ENCODE peak calls at places on chromosomes 2 and 18, in ten cellular contexts. L is uterus, E is Peyer's patch, X is breast epithelium, G is heart left ventricle, V is spleen, S is IMR-90, H is K562, R is stomach, K is right lobe of liver. Z is an unnamed sample. For H3K27me3, the result is how much of the 10 kb centered on the place peaks cover.

GRCh38 chr2:20125616-20126015 is 74.2 kb upstream of the LAPTM4A start:
- DNase-seq in H (no peak), X (no peak), L (no peak), S (no peak), R (no peak), E (no peak), V (peak), K (no peak), G (no peak), Z (no peak)

GRCh38 chr18:47254341-47254939 is 3.0 kb upstream of the SKOR2 start:
- DNase-seq in E (no peak), X (no peak), R (no peak), L (no peak), H (peak), S (peak), V (no peak), G (no peak), K (no peak), Z (peak)

GRCh38 chr2:187188783-187189631 is 259.0 kb downstream of the CALCRL start:
- DNase-seq in G (no peak), H (no peak), S (no peak), X (no peak), E (no peak), R (no peak), V (no peak), L (no peak), K (no peak), Z (no peak)

GRCh38 chr2:237156131-237156856 is 70.6 kb downstream of the COPS8 start:
- DNase-seq in L (peak), E (no peak), H (no peak), V (peak), R (no peak), X (no peak), G (peak), K (no peak), S (peak), Z (no peak)

GRCh38 chr2:8154936-8155335 is 526.9 kb upstream of the ID2 start:
- DNase-seq in S (peak), V (no peak), E (no peak), X (no peak), G (no peak), H (no peak), R (no peak), K (no peak), L (no peak), Z (no peak)

GRCh38 chr18:79624356-79624961 is 55.1 kb upstream of the CTDP1 start:
- DNase-seq in E (no peak), H (no peak), R (no peak), K (no peak), X (no peak), G (peak), V (peak), L (peak), S (no peak), Z (no peak)

GRCh38 chr2:137952586-137953129 is 11.6 kb upstream of the HNMT start:
- DNase-seq in L (no peak), K (no peak), X (no peak), E (no peak), R (no peak), H (no peak), G (no peak), V (no peak), S (peak), Z (no peak)

GRCh38 chr18:60740313-60740712 is 367.7 kb upstream of the MC4R start:
- DNase-seq in K (no peak), S (no peak), E (no peak), G (no peak), X (no peak), R (no peak), V (no peak), H (no peak), L (no peak), Z (no peak)

GRCh38 chr2:196174424-196174823 is 3.0 kb upstream of the STK17B start:
- DNase-seq in R (no peak), K (no peak), V (no peak), X (no peak), S (no peak), L (no peak), G (no peak), E (no peak), H (no peak), Z (no peak)

GRCh38 chr2:218226903-218227302 is 9.9 kb downstream of the ARPC2 start:
- DNase-seq in G (no peak), H (no peak), S (no peak), R (no peak), L (no peak), V (no peak), X (no peak), E (no peak), K (no peak), Z (no peak)

GRCh38 chr2:3009499-3009882 is 368.1 kb downstream of the EIPR1 start:
- DNase-seq in S (no peak), H (no peak), L (no peak), V (no peak), E (no peak), K (no peak), R (no peak), G (no peak), X (no peak), Z (no peak)
- H3K4me3 ChIP-seq in S (no peak), H (no peak), L (no peak), V (no peak), E (no peak), K (no peak), R (no peak), G (no peak), X (no peak), Z (no peak)

GRCh38 chr2:231458368-231458767 is 5.9 kb downstream of the NCL start:
- DNase-seq in S (no peak), G (no peak), X (no peak), R (no peak), E (no peak), H (no peak), V (no peak), L (no peak), K (no peak), Z (no peak)

GRCh38 chr2:231462729-231463465 is 1.4 kb downstream of the NCL start:
- DNase-seq in E (no peak), X (no peak), R (no peak), G (no peak), L (no peak), S (no peak), V (no peak), H (no peak), K (no peak), Z (no peak)

GRCh38 chr2:231457101-231457500 is 7.2 kb downstream of the NCL start:
- DNase-seq in L (no peak), H (no peak), K (no peak), R (no peak), E (no peak), G (no peak), X (no peak), V (no peak), S (peak), Z (no peak)

GRCh38 chr2:231461516-231461971 is 2.7 kb downstream of the NCL start:
- DNase-seq in R (no peak), E (no peak), S (no peak), V (peak), X (no peak), G (no peak), K (no peak), H (no peak), L (no peak), Z (no peak)

DNA sequence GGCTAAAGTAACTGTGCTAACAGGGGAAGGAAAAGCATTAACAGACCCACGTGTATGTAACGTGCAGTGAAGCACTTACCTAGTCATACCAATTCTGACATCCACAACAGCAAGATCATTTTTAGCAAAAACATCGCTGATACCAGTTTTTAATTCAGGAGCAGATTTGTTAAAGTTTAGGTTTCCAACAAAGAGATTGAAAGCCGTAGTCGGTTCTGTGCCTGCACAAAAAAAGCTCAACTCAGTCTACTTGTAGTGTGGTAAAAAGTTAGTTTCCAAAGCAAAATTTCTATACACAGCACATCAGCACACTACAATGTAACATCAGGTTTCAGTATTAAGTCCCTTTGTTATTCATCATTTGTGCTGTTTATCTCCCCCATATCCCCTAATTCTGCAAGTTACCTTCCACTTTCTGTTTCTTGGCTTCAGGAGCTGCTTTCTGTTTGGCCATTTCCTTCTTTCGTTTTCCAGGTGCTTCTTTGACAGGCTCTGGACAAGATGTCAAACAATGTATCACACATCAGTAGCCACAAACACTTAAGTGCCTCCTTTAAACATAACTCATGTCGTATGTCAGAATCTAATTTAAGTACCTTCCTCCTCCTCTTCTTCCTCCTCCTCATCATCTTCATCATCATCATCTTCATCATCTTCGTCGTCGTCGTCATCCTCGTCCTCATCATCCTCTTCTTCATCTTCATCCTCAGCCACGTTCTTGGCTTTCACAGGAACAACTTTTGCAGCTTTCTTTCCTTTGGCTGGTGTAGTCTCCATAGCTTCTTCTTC is 4.0 kb downstream of the NCL start:
- DNase-seq in X (no peak), K (no peak), R (no peak), S (no peak), H (no peak), L (no peak), G (no peak), E (no peak), V (no peak), Z (no peak)
- TF ChIP-seq POLR2A in X (no peak), K (no peak), R (no peak), S (no peak), H (peak), L (no peak), G (no peak), E (no peak), V (no peak), Z (no peak)

GRCh38 chr2:269356-270030 is 4.7 kb downstream of the ACP1 start:
- DNase-seq in E (no peak), K (no peak), S (no peak), R (no peak), V (no peak), G (no peak), L (no peak), X (no peak), H (no peak), Z (no peak)
- H3K27me3 ChIP-seq in E (under half), K (under half), S (under half), R (under half), V (under half), G (under half), L (under half), X (under half), H (under half), Z (under half)

DNA sequence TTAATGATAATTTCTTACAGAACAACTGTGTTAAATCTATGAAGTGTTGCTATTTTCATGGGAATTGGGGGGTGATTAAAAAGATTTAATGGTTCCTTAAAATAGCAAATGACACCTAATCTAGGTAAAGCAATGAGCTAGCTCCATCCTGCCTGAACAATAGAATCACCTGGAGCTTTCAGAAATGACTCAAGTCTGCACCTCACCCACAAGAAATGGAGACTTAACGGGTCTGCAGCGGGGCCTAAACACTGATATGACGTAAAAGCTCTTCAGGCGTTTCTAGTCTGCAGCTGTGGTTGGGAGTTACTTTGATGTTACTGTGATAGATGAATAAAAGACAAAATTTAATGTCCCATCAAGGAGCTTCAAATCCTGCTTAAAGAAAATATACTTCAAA is 328.2 kb downstream of the RND3 start:
- DNase-seq in G (no peak), E (no peak), V (no peak), L (no peak), R (no peak), H (no peak), X (no peak), K (no peak), S (no peak), Z (no peak)
- H3K4me3 ChIP-seq in G (no peak), E (no peak), V (no peak), L (no peak), R (no peak), H (no peak), X (no peak), K (no peak), S (no peak), Z (no peak)

GRCh38 chr18:57668021-57668420 is 46.4 kb upstream of the NARS1 start:
- DNase-seq in G (no peak), R (no peak), X (no peak), V (no peak), K (no peak), H (peak), S (no peak), L (no peak), E (no peak), Z (no peak)
- TF ChIP-seq POLR2A in G (no peak), R (no peak), X (no peak), V (no peak), K (no peak), H (no peak), S (no peak), L (no peak), E (no peak), Z (no peak)